ENCODE peak calls at places on chromosomes 6 and 20, in seven cellular contexts. T, Q, B, H, E, W and S are unnamed samples.

GRCh38 chr6:29943053-29943966 is 978 bp downstream of the HLA-A start:
- DNase-seq in T (no peak), Q (no peak), B (peak; percentile 33), H (no peak), E (no peak), W (no peak), S (no peak)

GRCh38 chr20:3931664-3932063 is 42.5 kb downstream of the PANK2 start:
- DNase-seq in T (no peak), Q (no peak), B (no peak), H (no peak), E (no peak), W (no peak), S (no peak)

GRCh38 chr20:3238616-3239025 is 369 bp downstream of the SLC4A11 start:
- DNase-seq in T (no peak), Q (peak; percentile 4), B (peak; percentile 61), H (peak; percentile 45), E (peak; percentile 50), W (peak; percentile 38), S (peak; percentile 60)

GRCh38 chr6:122780114-122780513 is 598 bp downstream of the FABP7 start:
- DNase-seq in T (no peak), Q (no peak), B (no peak), H (no peak), E (no peak), W (no peak), S (no peak)

GRCh38 chr6:1477432-1478090 is 88.2 kb downstream of the FOXF2 start:
- DNase-seq in T (no peak), Q (peak; percentile 19), B (no peak), H (no peak), E (no peak), W (no peak), S (no peak)

GRCh38 chr6:140445474-140446004 is 1071.1 kb upstream of the CITED2 start:
- DNase-seq in T (peak; percentile 72), Q (peak; percentile 68), B (no peak), H (no peak), E (peak; percentile 87), W (no peak), S (no peak)

GRCh38 chr6:35091353-35092083 is 49.6 kb downstream of the TCP11 start:
- DNase-seq in T (no peak), Q (no peak), B (no peak), H (no peak), E (no peak), W (no peak), S (no peak)

GRCh38 chr20:3092611-3093379 is 8.3 kb upstream of the AVP start:
- DNase-seq in T (no peak), Q (no peak), B (peak; percentile 57), H (peak; percentile 38), E (no peak), W (peak; percentile 27), S (no peak)

GRCh38 chr6:125346143-125346925 is 44.6 kb upstream of the HDDC2 start:
- DNase-seq in T (no peak), Q (no peak), B (no peak), H (no peak), E (peak; percentile 5), W (no peak), S (no peak)

GRCh38 chr20:49896204-49896603 is 19.1 kb downstream of the SPATA2 start:
- DNase-seq in T (no peak), Q (no peak), B (no peak), H (no peak), E (no peak), W (no peak), S (no peak)

GRCh38 chr20:39112196-39112743 is 150.1 kb downstream of the DHX35 start:
- DNase-seq in T (peak; percentile 59), Q (peak; percentile 19), B (peak; percentile 19), H (peak; percentile 3), E (peak; percentile 38), W (no peak), S (peak; percentile 82)

GRCh38 chr6:15519681-15520080 is 143.1 kb downstream of the DTNBP1 start:
- DNase-seq in T (no peak), Q (no peak), B (no peak), H (no peak), E (no peak), W (no peak), S (no peak)

GRCh38 chr6:98904096-98904495 is 43.6 kb downstream of the FBXL4 start:
- DNase-seq in T (no peak), Q (no peak), B (no peak), H (no peak), E (peak; percentile 4), W (no peak), S (no peak)

GRCh38 chr6:92538926-92539325 is 880.4 kb downstream of the EPHA7 start:
- DNase-seq in T (no peak), Q (no peak), B (no peak), H (no peak), E (no peak), W (no peak), S (no peak)

GRCh38 chr6:45721665-45722064 is 294.0 kb downstream of the CLIC5 start:
- DNase-seq in T (no peak), Q (no peak), B (no peak), H (no peak), E (no peak), W (no peak), S (peak; percentile 6)

GRCh38 chr6:35059606-35060355 is 81.4 kb downstream of the TCP11 start:
- DNase-seq in T (no peak), Q (no peak), B (no peak), H (no peak), E (no peak), W (no peak), S (no peak)

GRCh38 chr6:431504-431903 is 40.0 kb downstream of the IRF4 start:
- DNase-seq in T (no peak), Q (no peak), B (peak; percentile 48), H (no peak), E (no peak), W (no peak), S (no peak)

GRCh38 chr6:80143312-80143960 is 37.0 kb downstream of the BCKDHB start:
- DNase-seq in T (peak; percentile 77), Q (peak; percentile 83), B (no peak), H (no peak), E (peak; percentile 70), W (no peak), S (no peak)

GRCh38 chr6:159929819-159930218 is 39.0 kb downstream of the MAS1 start:
- DNase-seq in T (peak; percentile 67), Q (no peak), B (peak; percentile 41), H (no peak), E (peak; percentile 28), W (peak; percentile 46), S (peak; percentile 68)

GRCh38 chr6:126661646-126662045 is 321.7 kb downstream of the CENPW start:
- DNase-seq in T (no peak), Q (peak; percentile 64), B (no peak), H (no peak), E (no peak), W (no peak), S (no peak)

GRCh38 chr6:136751478-136751956 is 40.8 kb downstream of the MAP3K5 start:
- DNase-seq in T (no peak), Q (no peak), B (no peak), H (no peak), E (no peak), W (no peak), S (no peak)

GRCh38 chr6:3376888-3377535 is 79.8 kb downstream of the SLC22A23 start:
- DNase-seq in T (no peak), Q (no peak), B (no peak), H (no peak), E (no peak), W (no peak), S (no peak)

GRCh38 chr20:10549511-10549910 is 114.4 kb downstream of the SLX4IP start:
- DNase-seq in T (no peak), Q (no peak), B (no peak), H (no peak), E (no peak), W (no peak), S (no peak)

GRCh38 chr20:18504479-18505060 is 3.2 kb upstream of the SEC23B start:
- DNase-seq in T (no peak), Q (no peak), B (no peak), H (no peak), E (no peak), W (no peak), S (no peak)

GRCh38 chr6:90123796-90124195 is 172.8 kb downstream of the BACH2 start:
- DNase-seq in T (no peak), Q (no peak), B (peak; percentile 66), H (no peak), E (no peak), W (no peak), S (peak; percentile 31)

GRCh38 chr6:54003316-54003715 is 107.9 kb upstream of the MLIP start:
- DNase-seq in T (no peak), Q (no peak), B (no peak), H (no peak), E (no peak), W (no peak), S (no peak)

GRCh38 chr20:62358171-62358719 is 8.9 kb downstream of the LAMA5 start:
- DNase-seq in T (no peak), Q (peak; percentile 76), B (no peak), H (no peak), E (no peak), W (no peak), S (peak; percentile 68)

GRCh38 chr20:58647814-58648501 is 3.1 kb upstream of the STX16 start:
- DNase-seq in T (no peak), Q (peak; percentile 32), B (no peak), H (no peak), E (no peak), W (no peak), S (no peak)

GRCh38 chr20:49397525-49397924 is 84.9 kb downstream of the KCNB1 start:
- DNase-seq in T (no peak), Q (peak; percentile 53), B (no peak), H (no peak), E (no peak), W (no peak), S (no peak)

GRCh38 chr20:56422131-56422823 is 10.2 kb downstream of the CASS4 start:
- DNase-seq in T (peak; percentile 95), Q (peak; percentile 89), B (no peak), H (no peak), E (peak; percentile 15), W (no peak), S (no peak)

GRCh38 chr6:76594109-76594508 is 521.6 kb upstream of the IMPG1 start:
- DNase-seq in T (no peak), Q (no peak), B (no peak), H (no peak), E (no peak), W (no peak), S (no peak)

GRCh38 chr20:467755-468154 is 5.4 kb upstream of the TBC1D20 start:
- DNase-seq in T (no peak), Q (no peak), B (no peak), H (no peak), E (no peak), W (no peak), S (no peak)

GRCh38 chr6:10420546-10421507 is 6.0 kb upstream of the TFAP2A start:
- DNase-seq in T (no peak), Q (no peak), B (no peak), H (no peak), E (no peak), W (no peak), S (no peak)

GRCh38 chr20:46642265-46642942 is 8.9 kb downstream of the SLC13A3 start:
- DNase-seq in T (no peak), Q (no peak), B (no peak), H (no peak), E (no peak), W (no peak), S (no peak)

GRCh38 chr6:41723178-41723935 is 12.1 kb downstream of the TFEB start:
- DNase-seq in T (no peak), Q (peak; percentile 90), B (peak; percentile 43), H (no peak), E (peak; percentile 91), W (no peak), S (peak; percentile 52)

GRCh38 chr20:50594591-50595432 is 84.6 kb downstream of the PTPN1 start:
- DNase-seq in T (no peak), Q (no peak), B (no peak), H (no peak), E (no peak), W (no peak), S (no peak)

GRCh38 chr6:35365599-35366596 is 23.5 kb downstream of the PPARD start:
- DNase-seq in T (no peak), Q (no peak), B (no peak), H (no peak), E (no peak), W (no peak), S (no peak)